ENCODE peak calls at places on chromosomes 11 and 22, in ten cellular contexts. I is HT1080; A is anterior cingulate cortex; Z is foreskin melanocyte; E is activated gamma-delta T cell treated with Interleukin-2 at 50 U/mL for 16 hours; C is activated CD8-positive, alpha-beta T cell treated with anti-CD3 and anti-CD28 coated beads, Interleukin-2, amount 10 ng/mL, durations not matched to agents 7 days and 5 days; W is HEK293T; O is SHP77; G is GM12865; H is activated T-cell treated with anti-CD3 and anti-CD28 coated beads, Interleukin-2, amount 50 U/mL, for 4 hours. R is an unnamed sample.

GRCh38 chr22:38941488-38941987 is 15.9 kb upstream of the APOBEC3A start:
- DNase-seq in I (no peak), A (no peak), Z (no peak), E (no peak), C (peak; percentile 34), W (no peak), O (no peak), G (peak; percentile 92), H (peak; percentile 61), R (no peak)

GRCh38 chr11:113023228-113023627 is 62.0 kb downstream of the NCAM1 start:
- DNase-seq in I (peak; percentile 84), A (no peak), Z (peak; percentile 68), E (no peak), C (no peak), W (no peak), O (no peak), G (no peak), H (no peak), R (no peak)

GRCh38 chr11:110710520-110711381 is 1.5 kb downstream of the ARHGAP20 start:
- DNase-seq in I (no peak), A (no peak), Z (no peak), E (no peak), C (no peak), W (peak; percentile 59), O (no peak), G (no peak), H (no peak), R (no peak)

GRCh38 chr11:63944987-63945386 is 6.2 kb downstream of the NAA40 start:
- DNase-seq in I (no peak), A (no peak), Z (no peak), E (no peak), C (no peak), W (no peak), O (no peak), G (no peak), H (no peak), R (no peak)

GRCh38 chr22:29032584-29032983 is 29.0 kb downstream of the C22orf31 start:
- DNase-seq in I (peak; percentile 22), A (no peak), Z (no peak), E (no peak), C (no peak), W (no peak), O (peak; percentile 42), G (no peak), H (no peak), R (no peak)

GRCh38 chr11:79139900-79140299 is 300.9 kb downstream of the TENM4 start:
- DNase-seq in I (no peak), A (no peak), Z (no peak), E (no peak), C (peak; percentile 25), W (no peak), O (no peak), G (no peak), H (no peak), R (no peak)

GRCh38 chr11:96340555-96340885 is 2.5 kb downstream of the MAML2 start:
- DNase-seq in I (no peak), A (no peak), Z (no peak), E (no peak), C (no peak), W (no peak), O (no peak), G (no peak), H (no peak), R (no peak)

GRCh38 chr22:50318356-50318697 is 8.5 kb downstream of the DENND6B start:
- DNase-seq in I (no peak), A (no peak), Z (no peak), E (no peak), C (no peak), W (no peak), O (no peak), G (no peak), H (no peak), R (no peak)

GRCh38 chr11:33982661-33983060 is 68.9 kb upstream of the CAPRIN1 start:
- DNase-seq in I (no peak), A (no peak), Z (no peak), E (no peak), C (no peak), W (no peak), O (no peak), G (no peak), H (no peak), R (no peak)

GRCh38 chr11:15690326-15690725 is 575.6 kb downstream of the INSC start:
- DNase-seq in I (no peak), A (no peak), Z (peak; percentile 55), E (no peak), C (no peak), W (no peak), O (no peak), G (no peak), H (no peak), R (no peak)

GRCh38 chr11:73271936-73272679 is at the start of gene P2RY6:
- DNase-seq in I (peak; percentile 78), A (no peak), Z (peak; percentile 30), E (no peak), C (no peak), W (no peak), O (peak; percentile 97), G (peak; percentile 69), H (no peak), R (no peak)

GRCh38 chr11:14258177-14258935 is 100.6 kb downstream of the RRAS2 start:
- DNase-seq in I (peak; percentile 61), A (no peak), Z (no peak), E (no peak), C (no peak), W (no peak), O (no peak), G (no peak), H (no peak), R (peak; percentile 53)

GRCh38 chr22:48490513-48491411 is 1336.9 kb downstream of the BRD1 start:
- DNase-seq in I (no peak), A (no peak), Z (no peak), E (no peak), C (no peak), W (no peak), O (no peak), G (no peak), H (no peak), R (no peak)

GRCh38 chr11:35658028-35658948 is 4.3 kb upstream of the TRIM44 start:
- DNase-seq in I (peak; percentile 54), A (no peak), Z (no peak), E (no peak), C (no peak), W (no peak), O (no peak), G (no peak), H (no peak), R (no peak)

GRCh38 chr11:2927851-2928604 is 1.2 kb downstream of the PHLDA2 start:
- DNase-seq in I (peak; percentile 52), A (no peak), Z (peak; percentile 53), E (no peak), C (peak; percentile 40), W (no peak), O (no peak), G (no peak), H (no peak), R (no peak)

GRCh38 chr11:112513936-112514716 is 253.5 kb upstream of the PLET1 start:
- DNase-seq in I (no peak), A (no peak), Z (no peak), E (no peak), C (no peak), W (no peak), O (no peak), G (no peak), H (no peak), R (no peak)